ENCODE peak calls at places on chromosomes 2 and 18, in seven cellular contexts. S, F, C, Z, N, Q and H are unnamed samples.

GRCh38 chr2:13230221-13230620 is 513.5 kb downstream of the TRIB2 start:
- DNase-seq in N (no peak), C (no peak), Q (no peak), S (peak; percentile 24), Z (no peak), F (no peak), H (no peak)

GRCh38 chr2:221203846-221204245 is 368.3 kb downstream of the EPHA4 start:
- DNase-seq in S (no peak), F (no peak), Q (no peak), N (no peak), Z (no peak), C (no peak), H (no peak)

GRCh38 chr2:28662468-28663095 is 89.0 kb upstream of the PPP1CB start:
- DNase-seq in S (peak; percentile 72), N (peak; percentile 52), F (no peak), Q (no peak), Z (no peak), C (no peak), H (no peak)

GRCh38 chr2:154700142-154700541 is 1.6 kb downstream of the KCNJ3 start:
- DNase-seq in S (no peak), Z (no peak), F (no peak), N (no peak), Q (no peak), C (no peak), H (no peak)

GRCh38 chr18:24398515-24398914 is 891 bp upstream of the OSBPL1A start:
- DNase-seq in Z (no peak), Q (no peak), F (no peak), C (no peak), S (peak; percentile 68), N (no peak), H (no peak)

GRCh38 chr2:222722327-222722946 is 51.0 kb downstream of the MOGAT1 start:
- DNase-seq in N (no peak), Z (no peak), C (peak; percentile 71), F (no peak), Q (no peak), S (peak; percentile 88), H (peak; percentile 62)

GRCh38 chr2:207223051-207223450 is 57.3 kb upstream of the KLF7 start:
- DNase-seq in C (peak; percentile 21), S (peak; percentile 83), Z (no peak), Q (no peak), N (peak; percentile 35), F (no peak), H (no peak)

GRCh38 chr2:75292826-75293225 is 93.5 kb upstream of the TACR1 start:
- DNase-seq in N (no peak), C (peak; percentile 47), Q (no peak), S (peak; percentile 91), F (no peak), Z (no peak), H (no peak)

GRCh38 chr2:216372761-216373291 is 543 bp upstream of the MARCHF4 start:
- DNase-seq in C (peak; percentile 38), Z (no peak), S (peak; percentile 93), Q (no peak), N (peak; percentile 60), F (no peak), H (no peak)

GRCh38 chr2:161471631-161472030 is 55.5 kb downstream of the TBR1 start:
- DNase-seq in S (no peak), Z (no peak), N (no peak), F (no peak), Q (no peak), C (no peak), H (no peak)

GRCh38 chr2:165032559-165032958 is 77.2 kb upstream of the SLC38A11 start:
- DNase-seq in N (no peak), C (no peak), S (no peak), Z (no peak), Q (no peak), F (no peak), H (no peak)

GRCh38 chr18:13544953-13545352 is 181.4 kb downstream of the FAM210A start:
- DNase-seq in Q (no peak), S (no peak), N (no peak), Z (no peak), C (no peak), F (no peak), H (no peak)

GRCh38 chr2:111100765-111101162 is 19.9 kb upstream of the BCL2L11 start:
- DNase-seq in C (no peak), Q (no peak), S (no peak), N (no peak), F (no peak), Z (no peak), H (no peak)

GRCh38 chr18:72822202-72822601 is 45.6 kb downstream of the NETO1 start:
- DNase-seq in F (no peak), S (no peak), N (no peak), Z (no peak), Q (no peak), C (no peak), H (no peak)

GRCh38 chr2:21118302-21118920 is 5.4 kb upstream of the TDRD15 start:
- DNase-seq in F (no peak), Z (no peak), N (peak; percentile 16), S (peak; percentile 0), Q (no peak), C (peak; percentile 17), H (no peak)

GRCh38 chr2:186551323-186552050 is 38.4 kb upstream of the ITGAV start:
- DNase-seq in S (peak; percentile 75), Z (no peak), N (no peak), C (peak; percentile 69), Q (no peak), F (no peak), H (no peak)

GRCh38 chr2:54657664-54658083 is 65.8 kb upstream of the EML6 start:
- DNase-seq in Q (no peak), F (no peak), Z (no peak), C (no peak), N (no peak), S (no peak), H (no peak)

GRCh38 chr18:63545094-63545493 is 2.9 kb downstream of the SERPINB12 start:
- DNase-seq in Z (no peak), F (no peak), Q (no peak), S (no peak), C (no peak), N (no peak), H (no peak)

GRCh38 chr2:238260879-238261278 is 21.0 kb upstream of the HES6 start:
- DNase-seq in N (no peak), F (no peak), C (no peak), S (peak; percentile 44), Q (no peak), Z (peak; percentile 49), H (no peak)

GRCh38 chr2:62333961-62334360 is 138.0 kb downstream of the B3GNT2 start:
- DNase-seq in C (no peak), F (no peak), Z (no peak), Q (no peak), N (no peak), S (no peak), H (no peak)

GRCh38 chr2:20221169-20221938 is 3.6 kb downstream of the SDC1 start:
- DNase-seq in N (peak; percentile 73), F (no peak), Q (no peak), C (no peak), S (peak; percentile 80), Z (no peak), H (no peak)

GRCh38 chr2:224671731-224672130 is 44.4 kb downstream of the CCDC195 start:
- DNase-seq in C (no peak), N (no peak), Q (no peak), Z (no peak), S (no peak), F (no peak), H (no peak)

GRCh38 chr18:12417687-12418086 is 10.0 kb downstream of the PRELID3A start:
- DNase-seq in Q (no peak), N (no peak), S (no peak), C (no peak), F (no peak), Z (no peak), H (no peak)

GRCh38 chr2:11829324-11829946 is 83.0 kb downstream of the LPIN1 start:
- DNase-seq in Q (no peak), F (no peak), Z (peak; percentile 71), S (peak; percentile 42), N (peak; percentile 65), C (peak; percentile 28), H (peak; percentile 33)

GRCh38 chr18:39604836-39605235 is 2039.2 kb upstream of the CELF4 start:
- DNase-seq in Q (no peak), C (peak; percentile 18), Z (no peak), S (peak; percentile 63), N (no peak), F (no peak), H (no peak)

GRCh38 chr2:128314348-128315121 is 4.1 kb downstream of the HS6ST1 start:
- DNase-seq in Z (peak; percentile 31), N (peak; percentile 4), F (peak; percentile 12), S (no peak), Q (no peak), C (no peak), H (no peak)

GRCh38 chr2:50448556-50448955 is 583.4 kb downstream of the NRXN1 start:
- DNase-seq in C (no peak), Z (no peak), Q (no peak), F (no peak), S (no peak), N (no peak), H (no peak)

GRCh38 chr18:44036500-44036899 is 644.2 kb upstream of the SETBP1 start:
- DNase-seq in C (no peak), N (no peak), Q (no peak), S (no peak), Z (peak; percentile 30), F (no peak), H (peak; percentile 6)

GRCh38 chr18:58235001-58235436 is 191.0 kb downstream of the NEDD4L start:
- DNase-seq in N (no peak), Q (no peak), F (no peak), S (no peak), C (no peak), Z (no peak), H (no peak)

GRCh38 chr2:227038550-227039189 is 125.3 kb downstream of the COL4A4 start:
- DNase-seq in Z (no peak), Q (no peak), S (no peak), F (no peak), N (no peak), C (no peak), H (no peak)

GRCh38 chr18:56207989-56208388 is 430.4 kb downstream of the TXNL1 start:
- DNase-seq in C (no peak), S (no peak), F (no peak), Q (no peak), N (no peak), Z (no peak), H (no peak)

GRCh38 chr2:199744676-199745075 is 106.3 kb downstream of the FTCDNL1 start:
- DNase-seq in Q (no peak), F (no peak), N (no peak), C (no peak), S (no peak), Z (no peak), H (no peak)

GRCh38 chr2:930935-931334 is 19.7 kb upstream of the SNTG2 start:
- DNase-seq in C (no peak), S (no peak), N (no peak), F (no peak), Z (no peak), Q (no peak), H (no peak)

GRCh38 chr2:667332-668000 is 9.7 kb downstream of the TMEM18 start:
- DNase-seq in Z (no peak), C (peak; percentile 47), F (no peak), N (peak; percentile 79), S (peak; percentile 76), Q (no peak), H (peak; percentile 56)

GRCh38 chr2:120448961-120449421 is 103.1 kb downstream of the INHBB start:
- DNase-seq in Q (no peak), N (no peak), F (no peak), S (no peak), Z (no peak), C (no peak), H (no peak)

GRCh38 chr2:16482485-16482884 is 183.1 kb downstream of the CYRIA start:
- DNase-seq in Q (no peak), C (no peak), F (no peak), N (no peak), Z (no peak), S (no peak), H (no peak)